ENCODE peak calls at places on chromosomes 11 and 22, in four cellular contexts. Y, O, E and D are unnamed samples.

GRCh38 chr22:29093501-29093921 is 20.7 kb downstream of the KREMEN1 start:
- DNase-seq in Y (no peak), O (no peak), E (no peak), D (peak; percentile 46)

GRCh38 chr11:72483412-72484186 is 49.3 kb upstream of the CLPB start:
- DNase-seq in Y (no peak), O (no peak), E (no peak), D (no peak)

GRCh38 chr11:119167933-119168332 is 592 bp upstream of the NLRX1 start:
- DNase-seq in Y (no peak), O (no peak), E (no peak), D (no peak)

GRCh38 chr11:78424334-78425270 is 7.0 kb upstream of the GAB2 start:
- DNase-seq in Y (peak; percentile 23), O (no peak), E (no peak), D (no peak)

GRCh38 chr11:2898366-2899079 is 12.9 kb upstream of the CDKN1C start:
- DNase-seq in Y (peak; percentile 69), O (no peak), E (peak; percentile 6), D (peak; percentile 47)

GRCh38 chr22:45207981-45208664 is 32.6 kb downstream of the KIAA0930 start:
- DNase-seq in Y (peak; percentile 67), O (no peak), E (peak; percentile 54), D (no peak)

GRCh38 chr11:12746593-12747097 is 72.4 kb downstream of the TEAD1 start:
- DNase-seq in Y (peak; percentile 58), O (peak; percentile 37), E (no peak), D (peak; percentile 69)

GRCh38 chr11:76151561-76152085 is 54.7 kb downstream of the WNT11 start:
- DNase-seq in Y (no peak), O (no peak), E (no peak), D (no peak)

GRCh38 chr11:29029452-29029851 is 921.3 kb downstream of the METTL15 start:
- DNase-seq in Y (no peak), O (no peak), E (no peak), D (no peak)

GRCh38 chr11:113114452-113115027 is 153.3 kb downstream of the NCAM1 start:
- DNase-seq in Y (peak; percentile 9), O (peak; percentile 28), E (peak; percentile 62), D (peak; percentile 78)

GRCh38 chr11:35148163-35148562 is 9.2 kb downstream of the CD44 start:
- DNase-seq in Y (no peak), O (no peak), E (no peak), D (no peak)

GRCh38 chr11:56885182-56885581 is 103.5 kb upstream of the OR5AK2 start:
- DNase-seq in Y (no peak), O (no peak), E (no peak), D (no peak)

GRCh38 chr11:131025020-131025419 is 108.7 kb upstream of the SNX19 start:
- DNase-seq in Y (peak; percentile 38), O (no peak), E (peak; percentile 1), D (no peak)

GRCh38 chr11:78798567-78799170 is 224.0 kb upstream of the NARS2 start:
- DNase-seq in Y (no peak), O (peak; percentile 81), E (peak; percentile 56), D (peak; percentile 76)

GRCh38 chr11:73729594-73730206 is 31.2 kb downstream of the RAB6A start:
- DNase-seq in Y (no peak), O (peak; percentile 22), E (peak; percentile 46), D (no peak)

GRCh38 chr11:76233936-76234703 is 27.8 kb upstream of the WNT11 start:
- DNase-seq in Y (peak; percentile 14), O (peak; percentile 27), E (peak; percentile 70), D (peak; percentile 67)

GRCh38 chr11:10326080-10326964 is 21.4 kb downstream of the ADM start:
- DNase-seq in Y (no peak), O (no peak), E (no peak), D (no peak)

GRCh38 chr11:81967242-81967641 is 766.4 kb downstream of the FAM181B start:
- DNase-seq in Y (no peak), O (no peak), E (no peak), D (no peak)

GRCh38 chr11:10414181-10414580 is 40.9 kb upstream of the AMPD3 start:
- DNase-seq in Y (no peak), O (no peak), E (no peak), D (no peak)

GRCh38 chr11:10866893-10867331 is 9.1 kb upstream of the ZBED5 start:
- DNase-seq in Y (peak; percentile 68), O (no peak), E (no peak), D (no peak)

GRCh38 chr11:74322667-74323066 is 11.2 kb upstream of the P4HA3 start:
- DNase-seq in Y (no peak), O (no peak), E (no peak), D (peak; percentile 62)

GRCh38 chr22:41565403-41566054 is 4.7 kb downstream of the CSDC2 start:
- DNase-seq in Y (no peak), O (no peak), E (no peak), D (peak; percentile 64)